ENCODE peak calls at places on chromosomes 3 and 15, in ten cellular contexts. G is esophagus muscularis mucosa; S is CD4-positive, CD25-positive, alpha-beta regulatory T cell; X is lower leg skin; J is CD4-positive, alpha-beta T cell; H is HTR-8/SVneo; W is ACHN; B is glutamatergic neuron; K is dorsolateral prefrontal cortex; N is GM12892. C is an unnamed sample.

GRCh38 chr15:61118885-61119284 is 110.2 kb downstream of the RORA start:
- DNase-seq in G (peak), S (no peak), X (no peak), J (no peak), H (no peak), W (no peak), B (no peak), K (no peak), N (no peak), C (no peak)

GRCh38 chr15:86743283-86743903 is 663.7 kb downstream of the AGBL1 start:
- DNase-seq in G (no peak), S (peak), X (no peak), J (peak), H (no peak), W (peak), B (peak), K (no peak), N (no peak), C (peak)

GRCh38 chr3:197487911-197488391 is 67.8 kb downstream of the BDH1 start:
- DNase-seq in G (no peak), S (no peak), X (no peak), J (no peak), H (peak), W (peak), B (peak), K (no peak), N (no peak), C (no peak)

GRCh38 chr3:141100531-141101320 is 49.6 kb downstream of the SPSB4 start:
- DNase-seq in G (no peak), S (no peak), X (no peak), J (no peak), H (no peak), W (no peak), B (no peak), K (no peak), N (no peak), C (no peak)

GRCh38 chr3:195247863-195248189 is 23.1 kb downstream of the XXYLT1 start:
- DNase-seq in G (no peak), S (no peak), X (no peak), J (no peak), H (no peak), W (no peak), B (no peak), K (no peak), N (no peak), C (no peak)

GRCh38 chr15:74901612-74902063 is 5.0 kb downstream of the FAM219B start:
- DNase-seq in G (no peak), S (peak), X (peak), J (peak), H (peak), W (peak), B (peak), K (peak), N (peak), C (peak)

GRCh38 chr3:56878046-56878445 is 76.3 kb upstream of the ARHGEF3 start:
- DNase-seq in G (no peak), S (no peak), X (no peak), J (peak), H (no peak), W (no peak), B (no peak), K (no peak), N (no peak), C (peak)

GRCh38 chr15:95468820-95469219 is 861.7 kb upstream of the NR2F2 start:
- DNase-seq in G (no peak), S (no peak), X (no peak), J (no peak), H (no peak), W (no peak), B (peak), K (no peak), N (no peak), C (no peak)

GRCh38 chr3:170467560-170467959 is 48.9 kb downstream of the CLDN11 start:
- DNase-seq in G (no peak), S (no peak), X (no peak), J (no peak), H (no peak), W (no peak), B (no peak), K (no peak), N (no peak), C (no peak)

GRCh38 chr3:179455954-179456353 is 4.7 kb upstream of the GNB4 start:
- DNase-seq in G (no peak), S (no peak), X (no peak), J (no peak), H (no peak), W (no peak), B (no peak), K (no peak), N (no peak), C (no peak)

GRCh38 chr15:41568350-41569017 is 9.5 kb downstream of the TYRO3 start:
- DNase-seq in G (no peak), S (no peak), X (no peak), J (no peak), H (no peak), W (no peak), B (no peak), K (no peak), N (no peak), C (no peak)

GRCh38 chr15:39099524-39099923 is 481.4 kb upstream of the THBS1 start:
- DNase-seq in G (no peak), S (no peak), X (no peak), J (no peak), H (no peak), W (no peak), B (no peak), K (no peak), N (no peak), C (no peak)

GRCh38 chr3:154730221-154730620 is 300.2 kb upstream of the GPR149 start:
- DNase-seq in G (no peak), S (no peak), X (no peak), J (no peak), H (no peak), W (no peak), B (no peak), K (no peak), N (no peak), C (no peak)

GRCh38 chr3:123678108-123678511 is 93.3 kb upstream of the HACD2 start:
- DNase-seq in G (no peak), S (no peak), X (no peak), J (no peak), H (peak), W (peak), B (no peak), K (no peak), N (no peak), C (no peak)

GRCh38 chr15:82184355-82184754 is 78.2 kb downstream of the EFL1 start:
- DNase-seq in G (no peak), S (no peak), X (no peak), J (no peak), H (no peak), W (no peak), B (no peak), K (no peak), N (no peak), C (no peak)

GRCh38 chr15:51621917-51622268 is 678 bp downstream of the DMXL2 start:
- DNase-seq in G (no peak), S (no peak), X (peak), J (no peak), H (peak), W (peak), B (peak), K (peak), N (peak), C (peak)

GRCh38 chr15:86432861-86433260 is 353.2 kb downstream of the AGBL1 start:
- DNase-seq in G (no peak), S (no peak), X (no peak), J (no peak), H (no peak), W (no peak), B (no peak), K (no peak), N (no peak), C (no peak)

GRCh38 chr3:4772171-4772804 is 206.9 kb upstream of the BHLHE40 start:
- DNase-seq in G (peak), S (no peak), X (peak), J (no peak), H (peak), W (no peak), B (no peak), K (no peak), N (no peak), C (no peak)

GRCh38 chr15:41476416-41477048 is 17.1 kb upstream of the ITPKA start:
- DNase-seq in G (no peak), S (no peak), X (no peak), J (no peak), H (no peak), W (no peak), B (no peak), K (no peak), N (no peak), C (no peak)

GRCh38 chr3:14434105-14434504 is 31.7 kb downstream of the SLC6A6 start:
- DNase-seq in G (no peak), S (no peak), X (no peak), J (no peak), H (no peak), W (no peak), B (no peak), K (no peak), N (no peak), C (no peak)

GRCh38 chr15:44726568-44727461 is 9.5 kb upstream of the TRIM69 start:
- DNase-seq in G (no peak), S (peak), X (peak), J (peak), H (peak), W (peak), B (no peak), K (no peak), N (no peak), C (peak)

GRCh38 chr3:24773798-24774197 is 279.1 kb upstream of the THRB start:
- DNase-seq in G (no peak), S (no peak), X (no peak), J (no peak), H (peak), W (peak), B (peak), K (peak), N (no peak), C (peak)